ENCODE peak calls at places on chromosomes 16 and 17, in eight cellular contexts. X is stimulated activated CD4-positive, alpha-beta T cell treated with anti-CD3 and anti-CD28 coated beads, Interleukin-4, amount 100 ng/mL, for 1 hour; M is A549; Y is aorta; Q is right cardiac atrium; T is HCEC 1CT; V is iris pigment epithelial cell; N is substantia nigra. I is an unnamed sample.

GRCh38 chr16:30114411-30114810 is 1.1 kb upstream of the GDPD3 start:
- DNase-seq in N (no peak), M (no peak), Q (peak; percentile 49), T (no peak), Y (no peak), V (no peak), X (no peak), I (no peak)

GRCh38 chr17:3976675-3977171 is 12.5 kb upstream of the ATP2A3 start:
- DNase-seq in T (no peak), M (no peak), X (no peak), V (no peak), Q (peak; percentile 94), N (no peak), Y (peak; percentile 86), I (peak; percentile 16)

GRCh38 chr17:68592667-68593330 is 8.4 kb downstream of the FAM20A start:
- DNase-seq in V (no peak), Y (no peak), X (no peak), T (no peak), M (no peak), Q (no peak), N (no peak), I (no peak)

GRCh38 chr16:82108774-82109173 is 61.2 kb downstream of the MPHOSPH6 start:
- DNase-seq in Y (no peak), X (no peak), V (no peak), M (no peak), N (no peak), T (no peak), Q (no peak), I (no peak)

GRCh38 chr17:29586676-29587469 is 2.6 kb downstream of the GIT1 start:
- DNase-seq in X (no peak), V (no peak), Y (no peak), T (no peak), Q (peak; percentile 66), N (no peak), M (no peak), I (no peak)

GRCh38 chr17:45043268-45043681 is 8.2 kb downstream of the DCAKD start:
- DNase-seq in N (no peak), Y (peak; percentile 75), X (no peak), V (no peak), T (no peak), Q (peak; percentile 83), M (no peak), I (no peak)

GRCh38 chr16:88505405-88506082 is 52.5 kb downstream of the ZFPM1 start:
- DNase-seq in X (peak; percentile 67), Q (peak; percentile 85), V (no peak), M (peak; percentile 69), T (no peak), N (no peak), Y (no peak), I (no peak)

GRCh38 chr16:8739989-8740704 is 57.3 kb downstream of the TMEM186 start:
- DNase-seq in N (no peak), V (no peak), X (no peak), Q (no peak), Y (no peak), M (no peak), T (no peak), I (no peak)

GRCh38 chr16:60199154-60199553 is 1465.0 kb upstream of the GOT2 start:
- DNase-seq in Y (no peak), V (no peak), X (no peak), N (no peak), M (no peak), T (no peak), Q (no peak), I (no peak)

GRCh38 chr17:18981642-18982424 is 22.7 kb downstream of the FAM83G start:
- DNase-seq in M (peak; percentile 82), Y (no peak), Q (peak; percentile 72), V (peak; percentile 75), X (no peak), N (no peak), T (peak; percentile 47), I (no peak)

GRCh38 chr17:54744750-54745149 is 155.9 kb upstream of the TOM1L1 start:
- DNase-seq in X (no peak), V (no peak), Y (no peak), T (no peak), M (no peak), Q (no peak), N (no peak), I (no peak)

GRCh38 chr17:8960325-8961144 is 5.0 kb downstream of the PIK3R5 start:
- DNase-seq in Q (no peak), X (no peak), Y (no peak), N (no peak), T (no peak), V (no peak), M (no peak), I (no peak)

GRCh38 chr16:14302031-14302398 is 230.9 kb downstream of the MRTFB start:
- DNase-seq in X (no peak), M (peak; percentile 56), V (peak; percentile 72), Q (peak; percentile 88), N (no peak), Y (peak; percentile 72), T (peak; percentile 68), I (peak; percentile 55)

GRCh38 chr17:57033296-57033695 is 51.8 kb upstream of the AKAP1 start:
- DNase-seq in M (no peak), Y (peak; percentile 61), Q (no peak), N (no peak), T (no peak), V (no peak), X (no peak), I (no peak)

GRCh38 chr17:17300624-17301568 is 2.3 kb upstream of the NT5M start:
- DNase-seq in Q (peak; percentile 79), M (peak; percentile 93), V (peak; percentile 44), Y (peak; percentile 75), X (peak; percentile 69), N (no peak), T (peak; percentile 59), I (no peak)

I was measured in globus pallidus.